ENCODE peak calls at places on chromosomes 13 and 19, in eight cellular contexts. G is BE2C, O is cardiac fibroblast, B is AG10803, L is skeletal muscle cell, Z is HL-60, M is IMR-90, W is AG04450. V is an unnamed sample.

GRCh38 chr13:33153421-33154381 is 131.9 kb downstream of the STARD13 start:
- DNase-seq in B (no peak), G (no peak), L (no peak), M (peak), W (no peak), O (peak), Z (no peak), V (peak)

GRCh38 chr19:50190439-50190891 is 13.0 kb upstream of the MYH14 start:
- DNase-seq in G (no peak), O (no peak), W (no peak), M (no peak), L (no peak), B (no peak), Z (peak), V (no peak)

GRCh38 chr19:30795727-30796126 is 423.5 kb downstream of the ZNF536 start:
- DNase-seq in B (no peak), W (no peak), M (no peak), L (no peak), Z (no peak), G (no peak), O (no peak), V (no peak)

GRCh38 chr19:45446944-45447343 is 20.9 kb upstream of the FOSB start:
- DNase-seq in M (no peak), W (no peak), O (no peak), B (peak), G (no peak), Z (no peak), L (no peak), V (no peak)

GRCh38 chr13:30341815-30342570 is 34.6 kb upstream of the KATNAL1 start:
- DNase-seq in M (peak), W (peak), B (peak), L (peak), O (peak), Z (no peak), G (peak), V (peak)

GRCh38 chr13:102310691-102311432 is 91.0 kb downstream of the FGF14 start:
- DNase-seq in M (no peak), G (no peak), Z (no peak), O (no peak), B (no peak), W (no peak), L (peak), V (peak)

GRCh38 chr13:55516610-55517009 is 1624.1 kb upstream of the PRR20A start:
- DNase-seq in M (no peak), L (no peak), G (peak), W (no peak), O (no peak), B (no peak), Z (no peak), V (no peak)

GRCh38 chr19:39202998-39203355 is 1.1 kb downstream of the SYCN start:
- DNase-seq in O (no peak), W (no peak), G (no peak), Z (no peak), L (no peak), M (no peak), B (no peak), V (no peak)

GRCh38 chr19:49415102-49415809 is 8.0 kb downstream of the PTH2 start:
- DNase-seq in Z (no peak), G (peak), M (no peak), O (peak), W (no peak), B (no peak), L (peak), V (peak)

GRCh38 chr19:16036397-16036925 is 39.8 kb upstream of the TPM4 start:
- DNase-seq in M (no peak), B (no peak), Z (no peak), G (no peak), W (no peak), L (no peak), O (no peak), V (no peak)

GRCh38 chr19:16400911-16401675 is 70.7 kb downstream of the EPS15L1 start:
- DNase-seq in G (no peak), W (no peak), L (no peak), B (peak), O (no peak), Z (no peak), M (peak), V (no peak)

GRCh38 chr13:45034342-45034741 is 45.0 kb downstream of the GPALPP1 start:
- DNase-seq in G (no peak), L (no peak), O (no peak), B (no peak), Z (no peak), M (no peak), W (no peak), V (no peak)

GRCh38 chr13:70708744-70709143 is 600.5 kb upstream of the KLHL1 start:
- DNase-seq in W (no peak), B (no peak), G (no peak), O (no peak), L (no peak), M (no peak), Z (no peak), V (peak)

GRCh38 chr19:39070888-39071287 is 13.3 kb upstream of the ACP7 start:
- DNase-seq in B (no peak), Z (no peak), G (no peak), L (no peak), M (peak), O (no peak), W (no peak), V (peak)

GRCh38 chr19:10460714-10461046 is 40.3 kb downstream of the PDE4A start:
- DNase-seq in O (no peak), Z (no peak), L (no peak), M (no peak), W (no peak), G (no peak), B (no peak), V (no peak)
- H3K4me3 ChIP-seq in O (no peak), Z (no peak), L (no peak), M (no peak), W (no peak), G (no peak), B (no peak), V (no peak)

GRCh38 chr19:42282810-42283247 is 13.8 kb downstream of the CIC start:
- DNase-seq in L (no peak), Z (no peak), B (no peak), M (no peak), W (no peak), O (no peak), G (no peak), V (no peak)

GRCh38 chr19:42285546-42285945 is 16.4 kb upstream of the PRR19 start:
- DNase-seq in O (no peak), L (no peak), W (no peak), Z (no peak), G (peak), M (no peak), B (no peak), V (no peak)

GRCh38 chr19:42284641-42285341 is 15.7 kb downstream of the CIC start:
- DNase-seq in L (no peak), B (no peak), G (peak), O (no peak), W (no peak), Z (no peak), M (no peak), V (no peak)

GRCh38 chr19:42283248-42284065 is 14.4 kb downstream of the CIC start:
- DNase-seq in Z (peak), M (peak), O (peak), B (peak), W (peak), G (peak), L (peak), V (peak)

GRCh38 chr19:42284066-42284501 is 15.0 kb downstream of the CIC start:
- DNase-seq in Z (no peak), L (no peak), M (peak), B (peak), W (peak), O (peak), G (peak), V (peak)
- H3K4me3 ChIP-seq in Z (no peak), L (peak), M (peak), B (peak), W (peak), O (peak), G (no peak), V (peak)

GRCh38 chr13:83880275-83881027 is 1.8 kb downstream of the SLITRK1 start:
- DNase-seq in L (no peak), Z (no peak), G (peak), W (no peak), B (no peak), M (no peak), O (no peak), V (no peak)
- H3K4me3 ChIP-seq in L (peak), Z (no peak), G (peak), W (no peak), B (peak), M (no peak), O (no peak), V (no peak)

DNA sequence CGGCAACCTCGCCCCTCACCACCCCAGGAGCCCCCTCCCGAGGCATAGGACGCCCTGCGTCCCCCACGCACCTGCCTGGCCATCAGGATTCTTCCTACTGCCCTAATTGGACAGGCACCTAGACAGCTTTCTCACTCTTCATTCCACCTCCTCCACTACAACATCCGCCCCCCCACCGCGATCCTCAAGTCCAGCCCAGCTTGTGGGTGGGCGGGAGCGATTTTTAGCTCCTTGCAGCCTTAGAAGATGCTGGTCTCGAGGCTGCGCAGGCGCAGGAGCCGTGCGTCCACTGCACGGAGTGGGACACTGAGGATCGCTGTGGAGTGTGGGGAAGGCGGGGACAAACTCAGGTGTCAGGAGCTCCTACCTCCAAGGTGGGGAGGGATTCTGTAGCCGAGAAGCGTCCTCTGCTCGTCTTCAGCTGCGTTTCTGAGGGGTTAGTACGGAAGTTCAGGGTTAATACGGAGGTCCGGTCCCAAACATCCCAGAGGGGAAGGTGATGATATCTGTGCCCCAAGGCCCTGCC is at the start of gene RTBDN:
- DNase-seq in G (no peak), L (no peak), O (no peak), Z (no peak), W (no peak), B (no peak), M (no peak), V (no peak)
- H3K4me3 ChIP-seq in G (peak), L (peak), O (peak), Z (peak), W (peak), B (peak), M (peak), V (peak)

DNA sequence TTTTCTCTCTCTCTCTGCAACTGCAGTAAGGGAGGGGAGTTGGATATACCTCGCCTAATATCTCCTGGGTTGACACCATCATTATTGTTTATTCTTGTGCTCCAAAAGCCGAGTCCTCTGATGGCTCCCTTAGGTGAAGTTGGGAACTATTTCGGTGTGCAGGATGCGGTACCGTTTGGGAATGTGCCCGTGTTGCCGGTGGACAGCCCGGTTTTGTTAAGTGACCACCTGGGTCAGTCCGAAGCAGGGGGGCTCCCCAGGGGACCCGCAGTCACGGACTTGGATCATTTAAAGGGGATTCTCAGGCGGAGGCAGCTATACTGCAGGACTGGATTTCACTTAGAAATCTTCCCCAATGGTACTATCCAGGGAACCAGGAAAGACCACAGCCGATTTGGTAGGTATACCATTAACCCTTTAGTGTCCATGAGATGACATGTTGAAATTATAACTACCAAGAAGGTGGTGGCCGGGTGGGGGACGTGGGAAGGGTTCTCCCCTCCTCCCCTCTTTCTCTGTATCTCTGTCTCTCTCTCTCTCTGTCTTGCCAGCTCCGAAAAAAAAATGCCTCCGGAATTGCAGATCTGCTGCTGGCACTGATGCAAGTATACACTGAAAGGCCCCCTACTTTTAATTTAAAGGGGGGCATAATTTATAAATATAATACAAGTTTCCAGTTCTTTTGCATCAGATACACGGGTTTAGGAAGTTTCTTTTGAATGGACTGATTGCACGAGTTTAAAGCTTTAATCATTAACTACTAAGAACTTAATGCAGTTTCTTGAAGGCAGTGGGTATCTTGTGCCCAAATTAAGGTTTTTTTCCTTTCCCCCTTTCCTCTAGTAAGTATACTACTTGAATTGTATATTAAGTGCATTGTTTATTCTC is 1.2 kb downstream of the FGF9 start:
- DNase-seq in W (no peak), Z (no peak), G (no peak), L (no peak), M (no peak), B (no peak), O (no peak), V (no peak)
- H3K4me3 ChIP-seq in W (no peak), Z (no peak), G (no peak), L (no peak), M (peak), B (peak), O (no peak), V (no peak)

GRCh38 chr19:8342316-8342683 is 762 bp downstream of the KANK3 start:
- DNase-seq in L (no peak), M (no peak), O (no peak), W (no peak), B (no peak), Z (no peak), G (no peak), V (no peak)

GRCh38 chr19:8338835-8339234 is 4.2 kb downstream of the KANK3 start:
- DNase-seq in Z (no peak), G (no peak), L (no peak), B (no peak), M (no peak), O (no peak), W (no peak), V (no peak)

GRCh38 chr19:8342684-8343482 is at the start of gene KANK3:
- DNase-seq in O (peak), B (peak), Z (peak), G (peak), W (peak), M (peak), L (peak), V (peak)

GRCh38 chr19:8340341-8341096 is 2.5 kb downstream of the KANK3 start:
- DNase-seq in Z (no peak), W (no peak), M (no peak), B (no peak), O (peak), L (no peak), G (no peak), V (no peak)

DNA sequence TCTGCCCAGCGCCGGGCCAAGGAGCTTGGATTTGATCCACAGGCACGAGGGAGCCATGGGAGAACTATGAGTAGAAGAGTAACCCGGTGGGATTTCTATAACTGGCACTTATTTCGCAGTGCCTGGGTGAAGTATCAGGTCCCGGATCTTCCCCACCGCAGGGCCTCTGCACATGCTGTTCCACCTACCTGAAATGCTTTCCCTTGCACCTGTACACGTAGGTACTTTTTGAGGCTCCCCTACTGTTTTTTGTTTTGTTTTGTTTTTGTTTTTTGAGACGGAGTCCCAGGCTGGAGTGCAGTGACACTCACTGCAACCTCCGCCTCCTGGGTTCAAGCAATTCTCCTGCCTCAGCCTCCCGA is 402 bp upstream of the KANK3 start:
- DNase-seq in W (no peak), M (no peak), O (no peak), Z (no peak), B (no peak), L (no peak), G (no peak), V (no peak)
- H3K4me3 ChIP-seq in W (peak), M (peak), O (peak), Z (no peak), B (no peak), L (peak), G (no peak), V (peak)